ENCODE peak calls at places on chromosomes 1 and 21, in five cellular contexts. N is activated T-helper 9 cell treated with anti-CD3 and anti-CD28 coated beads, Interleukin-2, amount 50 U/mL, for 16 hours; P is occipital lobe; K is stimulated activated naive B cell treated with anti-CD40 and anti-IgM and Interleukin-4, amounts not matched to agents 10 μg/mL and 1 μg/mL and 100 μg/mL, for 72 hours; D is activated CD4-positive, alpha-beta T cell treated with anti-CD3 and anti-CD28 coated beads for 48 hours. W is an unnamed sample.

GRCh38 chr1:94490556-94490955 is 51.0 kb downstream of the F3 start:
- DNase-seq in N (no peak), P (no peak), K (no peak), D (no peak), W (no peak)

GRCh38 chr1:92755541-92756351 is 29.2 kb downstream of the EVI5 start:
- DNase-seq in N (no peak), P (peak; percentile 38), K (no peak), D (no peak), W (no peak)

GRCh38 chr1:7470904-7471638 is 300.0 kb upstream of the VAMP3 start:
- DNase-seq in N (no peak), P (no peak), K (no peak), D (peak; percentile 6), W (no peak)

GRCh38 chr1:227234998-227235405 is 83.3 kb downstream of the CDC42BPA start:
- DNase-seq in N (no peak), P (no peak), K (no peak), D (peak; percentile 12), W (peak; percentile 37)

GRCh38 chr1:151199860-151200581 is 1.7 kb downstream of the PIP5K1A start:
- DNase-seq in N (no peak), P (peak; percentile 19), K (no peak), D (peak; percentile 28), W (no peak)

GRCh38 chr1:94875794-94876193 is 51.1 kb downstream of the CNN3 start:
- DNase-seq in N (no peak), P (no peak), K (no peak), D (no peak), W (no peak)

GRCh38 chr1:168135116-168135981 is 1.4 kb downstream of the GPR161 start:
- DNase-seq in N (no peak), P (no peak), K (no peak), D (no peak), W (peak; percentile 31)

GRCh38 chr1:191669629-191670028 is 488.6 kb upstream of the RGS18 start:
- DNase-seq in N (no peak), P (no peak), K (no peak), D (no peak), W (no peak)

GRCh38 chr21:35045539-35046222 is 3.4 kb downstream of the RUNX1 start:
- DNase-seq in N (no peak), P (no peak), K (no peak), D (no peak), W (no peak)

GRCh38 chr1:4605158-4605557 is 49.3 kb upstream of the AJAP1 start:
- DNase-seq in N (no peak), P (no peak), K (no peak), D (no peak), W (no peak)

GRCh38 chr1:184813528-184814089 is 59.0 kb upstream of the EDEM3 start:
- DNase-seq in N (no peak), P (no peak), K (no peak), D (no peak), W (no peak)

GRCh38 chr1:119633575-119634325 is 14.3 kb downstream of the ZNF697 start:
- DNase-seq in N (no peak), P (no peak), K (no peak), D (no peak), W (no peak)

GRCh38 chr21:33403128-33403785 is at the start of gene IFNGR2:
- DNase-seq in N (peak; percentile 46), P (no peak), K (peak; percentile 34), D (peak; percentile 31), W (peak; percentile 54)

GRCh38 chr1:22500476-22500875 is 48.8 kb downstream of the ZBTB40 start:
- DNase-seq in N (no peak), P (no peak), K (no peak), D (no peak), W (no peak)

GRCh38 chr1:175222296-175222938 is 29.8 kb upstream of the KIAA0040 start:
- DNase-seq in N (no peak), P (no peak), K (no peak), D (no peak), W (no peak)

GRCh38 chr1:223512016-223512415 is 118.8 kb downstream of the CCDC185 start:
- DNase-seq in N (no peak), P (no peak), K (no peak), D (no peak), W (no peak)

GRCh38 chr1:153699116-153699515 is 20.6 kb downstream of the NPR1 start:
- DNase-seq in N (no peak), P (no peak), K (no peak), D (no peak), W (no peak)

GRCh38 chr1:30664103-30664755 is 59.2 kb downstream of the MATN1 start:
- DNase-seq in N (no peak), P (no peak), K (no peak), D (no peak), W (no peak)

GRCh38 chr1:67684526-67685066 is 405 bp upstream of the GADD45A start:
- DNase-seq in N (no peak), P (no peak), K (no peak), D (no peak), W (no peak)

GRCh38 chr1:226697151-226697575 is 41.9 kb downstream of the ITPKB start:
- DNase-seq in N (no peak), P (no peak), K (peak; percentile 78), D (no peak), W (no peak)

GRCh38 chr1:182197555-182197954 is 136.0 kb upstream of the ZNF648 start:
- DNase-seq in N (no peak), P (no peak), K (no peak), D (no peak), W (no peak)

GRCh38 chr21:45420623-45421041 is 15.7 kb downstream of the COL18A1 start:
- DNase-seq in N (no peak), P (no peak), K (no peak), D (no peak), W (peak; percentile 24)

GRCh38 chr1:198681831-198682756 is 43.3 kb downstream of the PTPRC start:
- DNase-seq in N (peak; percentile 65), P (no peak), K (peak; percentile 81), D (peak; percentile 83), W (no peak)

GRCh38 chr1:11944358-11944981 is 10.0 kb downstream of the PLOD1 start:
- DNase-seq in N (no peak), P (no peak), K (no peak), D (no peak), W (no peak)

GRCh38 chr1:58060548-58061170 is 485.9 kb downstream of the OMA1 start:
- DNase-seq in N (no peak), P (no peak), K (no peak), D (no peak), W (no peak)

GRCh38 chr1:236520445-236521005 is 3.3 kb upstream of the LGALS8 start:
- DNase-seq in N (no peak), P (no peak), K (no peak), D (no peak), W (no peak)

GRCh38 chr1:11898831-11899467 is 27.3 kb downstream of the KIAA2013 start:
- DNase-seq in N (no peak), P (no peak), K (no peak), D (peak; percentile 36), W (no peak)

W was measured in glutamatergic neuron.